ENCODE peak calls at places on chromosomes 11 and 22, in seven cellular contexts. One of them, this sample, is unnamed.

GRCh38 chr22:24305260-24305692 is 34.6 kb downstream of the SPECC1L start:
- DNase-seq in breast epithelium: no peak
- DNase-seq in CD8-positive, alpha-beta memory T cell: peak
- DNase-seq in A549: no peak
- DNase-seq in naive thymus-derived CD4-positive, alpha-beta T cell: no peak
- DNase-seq in tibial nerve: no peak
- DNase-seq in mesenchymal stem cell: no peak
- DNase-seq in this sample: no peak

GRCh38 chr11:125397421-125397820 is 98.6 kb downstream of the FEZ1 start:
- DNase-seq in breast epithelium: no peak
- DNase-seq in CD8-positive, alpha-beta memory T cell: no peak
- DNase-seq in A549: no peak
- DNase-seq in naive thymus-derived CD4-positive, alpha-beta T cell: no peak
- DNase-seq in tibial nerve: no peak
- DNase-seq in mesenchymal stem cell: no peak
- DNase-seq in this sample: no peak

GRCh38 chr11:68028802-68029475 is 1.5 kb upstream of the NDUFS8 start:
- DNase-seq in breast epithelium: no peak
- DNase-seq in CD8-positive, alpha-beta memory T cell: no peak
- DNase-seq in A549: peak
- DNase-seq in naive thymus-derived CD4-positive, alpha-beta T cell: no peak
- DNase-seq in tibial nerve: no peak
- DNase-seq in mesenchymal stem cell: peak
- DNase-seq in this sample: no peak

GRCh38 chr22:25777870-25778269 is 35.9 kb downstream of the MYO18B start:
- DNase-seq in breast epithelium: no peak
- DNase-seq in CD8-positive, alpha-beta memory T cell: no peak
- DNase-seq in A549: peak
- DNase-seq in naive thymus-derived CD4-positive, alpha-beta T cell: no peak
- DNase-seq in tibial nerve: no peak
- DNase-seq in mesenchymal stem cell: peak
- DNase-seq in this sample: no peak

GRCh38 chr11:68694404-68695297 is 10.3 kb downstream of the GAL start:
- DNase-seq in breast epithelium: no peak
- DNase-seq in CD8-positive, alpha-beta memory T cell: no peak
- DNase-seq in A549: no peak
- DNase-seq in naive thymus-derived CD4-positive, alpha-beta T cell: no peak
- DNase-seq in tibial nerve: no peak
- DNase-seq in mesenchymal stem cell: no peak
- DNase-seq in this sample: no peak

GRCh38 chr11:68012843-68013610 is 2.9 kb downstream of the ALDH3B1 start:
- DNase-seq in breast epithelium: peak
- DNase-seq in CD8-positive, alpha-beta memory T cell: no peak
- DNase-seq in A549: peak
- DNase-seq in naive thymus-derived CD4-positive, alpha-beta T cell: no peak
- DNase-seq in tibial nerve: peak
- DNase-seq in mesenchymal stem cell: peak
- DNase-seq in this sample: no peak

GRCh38 chr11:59822989-59823566 is 12.5 kb upstream of the MRPL16 start:
- DNase-seq in breast epithelium: no peak
- DNase-seq in CD8-positive, alpha-beta memory T cell: peak
- DNase-seq in A549: peak
- DNase-seq in naive thymus-derived CD4-positive, alpha-beta T cell: peak
- DNase-seq in tibial nerve: no peak
- DNase-seq in mesenchymal stem cell: peak
- DNase-seq in this sample: no peak

GRCh38 chr11:71425851-71426250 is 22.3 kb downstream of the DHCR7 start:
- DNase-seq in breast epithelium: peak
- DNase-seq in CD8-positive, alpha-beta memory T cell: no peak
- DNase-seq in A549: no peak
- DNase-seq in naive thymus-derived CD4-positive, alpha-beta T cell: no peak
- DNase-seq in tibial nerve: no peak
- DNase-seq in mesenchymal stem cell: no peak
- DNase-seq in this sample: no peak

GRCh38 chr11:105861225-105861624 is 160.8 kb downstream of the MSANTD4 start:
- DNase-seq in breast epithelium: no peak
- DNase-seq in CD8-positive, alpha-beta memory T cell: no peak
- DNase-seq in A549: no peak
- DNase-seq in naive thymus-derived CD4-positive, alpha-beta T cell: no peak
- DNase-seq in tibial nerve: no peak
- DNase-seq in mesenchymal stem cell: peak
- DNase-seq in this sample: no peak

GRCh38 chr11:107018902-107019493 is 722 bp upstream of the GUCY1A2 start:
- DNase-seq in breast epithelium: no peak
- DNase-seq in CD8-positive, alpha-beta memory T cell: no peak
- DNase-seq in A549: peak
- DNase-seq in naive thymus-derived CD4-positive, alpha-beta T cell: no peak
- DNase-seq in tibial nerve: peak
- DNase-seq in mesenchymal stem cell: peak
- DNase-seq in this sample: no peak

GRCh38 chr11:26079966-26080365 is 252.0 kb upstream of the ANO3 start:
- DNase-seq in breast epithelium: no peak
- DNase-seq in CD8-positive, alpha-beta memory T cell: no peak
- DNase-seq in A549: no peak
- DNase-seq in naive thymus-derived CD4-positive, alpha-beta T cell: no peak
- DNase-seq in tibial nerve: no peak
- DNase-seq in mesenchymal stem cell: no peak
- DNase-seq in this sample: no peak

GRCh38 chr11:130435671-130436070 is 7.3 kb upstream of the ADAMTS8 start:
- DNase-seq in breast epithelium: no peak
- DNase-seq in CD8-positive, alpha-beta memory T cell: no peak
- DNase-seq in A549: no peak
- DNase-seq in naive thymus-derived CD4-positive, alpha-beta T cell: no peak
- DNase-seq in tibial nerve: no peak
- DNase-seq in mesenchymal stem cell: no peak
- DNase-seq in this sample: no peak

GRCh38 chr11:65334696-65335295 is 1.1 kb downstream of the DPF2 start:
- DNase-seq in breast epithelium: no peak
- DNase-seq in CD8-positive, alpha-beta memory T cell: no peak
- DNase-seq in A549: no peak
- DNase-seq in naive thymus-derived CD4-positive, alpha-beta T cell: no peak
- DNase-seq in tibial nerve: no peak
- DNase-seq in mesenchymal stem cell: peak
- DNase-seq in this sample: no peak

GRCh38 chr11:106276859-106277436 is 199.5 kb downstream of the AASDHPPT start:
- DNase-seq in breast epithelium: no peak
- DNase-seq in CD8-positive, alpha-beta memory T cell: no peak
- DNase-seq in A549: peak
- DNase-seq in naive thymus-derived CD4-positive, alpha-beta T cell: no peak
- DNase-seq in tibial nerve: no peak
- DNase-seq in mesenchymal stem cell: no peak
- DNase-seq in this sample: no peak

GRCh38 chr22:41966607-41967240 is 2.5 kb upstream of the SEPTIN3 start:
- DNase-seq in breast epithelium: no peak
- DNase-seq in CD8-positive, alpha-beta memory T cell: peak
- DNase-seq in A549: peak
- DNase-seq in naive thymus-derived CD4-positive, alpha-beta T cell: peak
- DNase-seq in tibial nerve: no peak
- DNase-seq in mesenchymal stem cell: peak
- DNase-seq in this sample: peak

GRCh38 chr22:11628651-11629511 is 3899.1 kb upstream of the OR11H1 start:
- DNase-seq in breast epithelium: no peak
- DNase-seq in CD8-positive, alpha-beta memory T cell: no peak
- DNase-seq in A549: no peak
- DNase-seq in naive thymus-derived CD4-positive, alpha-beta T cell: no peak
- DNase-seq in tibial nerve: no peak
- DNase-seq in mesenchymal stem cell: no peak
- DNase-seq in this sample: no peak

GRCh38 chr11:76599041-76600013 is 71.2 kb downstream of the LRRC32 start:
- DNase-seq in breast epithelium: no peak
- DNase-seq in CD8-positive, alpha-beta memory T cell: no peak
- DNase-seq in A549: no peak
- DNase-seq in naive thymus-derived CD4-positive, alpha-beta T cell: no peak
- DNase-seq in tibial nerve: no peak
- DNase-seq in mesenchymal stem cell: peak
- DNase-seq in this sample: no peak

GRCh38 chr11:47620836-47621378 is 21.5 kb downstream of the MTCH2 start:
- DNase-seq in breast epithelium: no peak
- DNase-seq in CD8-positive, alpha-beta memory T cell: no peak
- DNase-seq in A549: no peak
- DNase-seq in naive thymus-derived CD4-positive, alpha-beta T cell: no peak
- DNase-seq in tibial nerve: no peak
- DNase-seq in mesenchymal stem cell: no peak
- DNase-seq in this sample: no peak

GRCh38 chr11:117930668-117931330 is 1.6 kb upstream of the TMPRSS13 start:
- DNase-seq in breast epithelium: no peak
- DNase-seq in CD8-positive, alpha-beta memory T cell: peak
- DNase-seq in A549: no peak
- DNase-seq in naive thymus-derived CD4-positive, alpha-beta T cell: peak
- DNase-seq in tibial nerve: no peak
- DNase-seq in mesenchymal stem cell: no peak
- DNase-seq in this sample: no peak

GRCh38 chr11:101082813-101083212 is 46.8 kb downstream of the PGR start:
- DNase-seq in breast epithelium: no peak
- DNase-seq in CD8-positive, alpha-beta memory T cell: no peak
- DNase-seq in A549: no peak
- DNase-seq in naive thymus-derived CD4-positive, alpha-beta T cell: no peak
- DNase-seq in tibial nerve: no peak
- DNase-seq in mesenchymal stem cell: no peak
- DNase-seq in this sample: no peak

GRCh38 chr11:47152126-47152952 is 24.3 kb downstream of the ARFGAP2 start:
- DNase-seq in breast epithelium: no peak
- DNase-seq in CD8-positive, alpha-beta memory T cell: no peak
- DNase-seq in A549: no peak
- DNase-seq in naive thymus-derived CD4-positive, alpha-beta T cell: no peak
- DNase-seq in tibial nerve: no peak
- DNase-seq in mesenchymal stem cell: peak
- DNase-seq in this sample: no peak

GRCh38 chr22:36464715-36465231 is 16.7 kb downstream of the TXN2 start:
- DNase-seq in breast epithelium: no peak
- DNase-seq in CD8-positive, alpha-beta memory T cell: no peak
- DNase-seq in A549: no peak
- DNase-seq in naive thymus-derived CD4-positive, alpha-beta T cell: no peak
- DNase-seq in tibial nerve: no peak
- DNase-seq in mesenchymal stem cell: no peak
- DNase-seq in this sample: no peak

GRCh38 chr11:72625746-72626636 is 48.2 kb downstream of the PDE2A start:
- DNase-seq in breast epithelium: peak
- DNase-seq in CD8-positive, alpha-beta memory T cell: no peak
- DNase-seq in A549: no peak
- DNase-seq in naive thymus-derived CD4-positive, alpha-beta T cell: no peak
- DNase-seq in tibial nerve: peak
- DNase-seq in mesenchymal stem cell: peak
- DNase-seq in this sample: no peak

GRCh38 chr11:132962026-132962425 is 570.3 kb downstream of the OPCML start:
- DNase-seq in breast epithelium: no peak
- DNase-seq in CD8-positive, alpha-beta memory T cell: no peak
- DNase-seq in A549: no peak
- DNase-seq in naive thymus-derived CD4-positive, alpha-beta T cell: no peak
- DNase-seq in tibial nerve: no peak
- DNase-seq in mesenchymal stem cell: no peak
- DNase-seq in this sample: no peak
- H3K4me3 ChIP-seq in breast epithelium: no peak
- H3K4me3 ChIP-seq in CD8-positive, alpha-beta memory T cell: no peak
- H3K4me3 ChIP-seq in A549: no peak
- H3K4me3 ChIP-seq in naive thymus-derived CD4-positive, alpha-beta T cell: no peak
- H3K4me3 ChIP-seq in tibial nerve: no peak
- H3K4me3 ChIP-seq in mesenchymal stem cell: no peak
- H3K4me3 ChIP-seq in this sample: no peak

DNA sequence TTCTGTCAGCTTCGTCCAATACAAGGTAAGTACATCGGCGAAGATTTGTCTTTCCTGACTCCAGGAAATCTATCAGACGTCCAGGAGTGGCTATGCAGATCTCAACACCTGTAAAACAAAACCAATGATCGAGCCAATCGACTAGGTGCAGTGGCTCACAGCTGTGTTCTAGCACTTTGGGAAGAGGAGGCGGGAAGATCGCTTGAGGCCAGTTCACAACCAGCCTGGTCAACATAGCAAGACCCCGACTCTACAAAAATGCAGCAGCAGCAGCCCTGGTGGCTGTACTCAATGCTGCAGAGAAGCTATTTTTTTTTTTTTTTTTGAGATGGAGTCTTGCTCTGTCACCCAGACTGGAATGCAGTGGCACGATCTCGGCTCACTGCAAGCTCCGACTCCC is 11.2 kb downstream of the DDX17 start:
- DNase-seq in breast epithelium: no peak
- DNase-seq in CD8-positive, alpha-beta memory T cell: no peak
- DNase-seq in A549: no peak
- DNase-seq in naive thymus-derived CD4-positive, alpha-beta T cell: no peak
- DNase-seq in tibial nerve: no peak
- DNase-seq in mesenchymal stem cell: no peak
- DNase-seq in this sample: no peak
- H3K27ac ChIP-seq in breast epithelium: no peak
- H3K27ac ChIP-seq in CD8-positive, alpha-beta memory T cell: no peak
- H3K27ac ChIP-seq in A549: no peak
- H3K27ac ChIP-seq in naive thymus-derived CD4-positive, alpha-beta T cell: peak
- H3K27ac ChIP-seq in tibial nerve: no peak
- H3K27ac ChIP-seq in mesenchymal stem cell: no peak
- H3K27ac ChIP-seq in this sample: no peak

DNA sequence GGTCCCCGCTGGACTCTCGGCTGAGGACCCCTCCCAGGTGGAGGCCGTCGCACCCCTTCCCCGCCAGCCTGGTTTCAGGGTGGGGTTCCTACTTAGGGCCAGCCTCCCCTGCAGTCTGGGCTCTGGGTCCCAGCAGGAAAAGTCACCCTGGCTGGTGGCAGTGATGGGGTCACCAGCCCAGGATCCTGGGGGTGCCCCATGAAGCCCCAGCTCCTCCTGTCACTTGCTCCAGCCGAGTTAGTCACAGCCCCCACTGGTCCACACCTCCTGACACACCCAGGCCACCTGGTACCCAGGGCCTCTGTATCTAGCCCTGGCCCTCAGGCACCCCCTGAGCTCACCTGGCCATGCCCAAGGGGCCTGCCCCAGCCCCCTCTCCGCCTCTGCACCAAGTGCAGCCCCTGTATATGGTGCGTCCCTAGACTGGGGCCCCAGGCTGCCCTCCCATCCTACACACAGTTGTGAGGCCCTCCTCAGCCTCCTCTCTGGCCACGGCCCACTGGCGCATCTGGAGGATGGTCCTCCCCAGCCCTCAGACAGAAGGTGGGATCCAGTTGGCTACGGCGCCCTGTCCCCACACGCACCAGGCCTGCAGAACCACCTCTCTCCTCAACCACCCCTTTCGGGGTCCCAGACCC is 6.7 kb downstream of the PLXNB2 start:
- DNase-seq in breast epithelium: no peak
- DNase-seq in CD8-positive, alpha-beta memory T cell: no peak
- DNase-seq in A549: no peak
- DNase-seq in naive thymus-derived CD4-positive, alpha-beta T cell: no peak
- DNase-seq in tibial nerve: no peak
- DNase-seq in mesenchymal stem cell: no peak
- DNase-seq in this sample: no peak
- H3K4me3 ChIP-seq in breast epithelium: no peak
- H3K4me3 ChIP-seq in CD8-positive, alpha-beta memory T cell: no peak
- H3K4me3 ChIP-seq in A549: no peak
- H3K4me3 ChIP-seq in naive thymus-derived CD4-positive, alpha-beta T cell: no peak
- H3K4me3 ChIP-seq in tibial nerve: no peak
- H3K4me3 ChIP-seq in mesenchymal stem cell: no peak
- H3K4me3 ChIP-seq in this sample: no peak

DNA sequence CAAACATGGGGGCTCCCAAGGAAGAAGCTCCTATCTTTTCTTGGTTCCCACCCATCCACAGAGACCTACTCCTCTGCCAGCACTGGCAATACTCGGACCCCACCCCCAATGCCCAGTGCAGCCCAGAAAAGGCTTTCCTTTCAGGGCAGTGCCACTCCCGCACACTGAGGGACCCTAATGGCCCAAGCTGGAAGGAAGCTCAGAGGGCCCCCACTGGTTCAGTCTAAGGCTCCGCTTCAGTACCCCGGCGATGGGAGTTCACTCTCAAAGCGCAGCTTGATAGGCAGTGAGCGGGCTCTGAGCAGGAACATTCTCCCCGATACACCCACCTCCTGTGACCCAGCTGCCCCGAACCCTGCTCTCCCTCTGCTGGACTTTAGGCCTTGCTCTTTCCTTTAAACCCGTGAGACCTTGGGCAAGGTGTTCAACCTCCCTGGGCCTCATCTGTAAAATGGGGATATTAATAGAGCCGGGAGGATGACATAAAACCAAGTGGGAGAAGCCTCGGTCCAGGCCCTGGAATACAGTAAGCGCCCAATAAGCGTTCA is 48.4 kb downstream of the CHRDL2 start:
- DNase-seq in breast epithelium: no peak
- DNase-seq in CD8-positive, alpha-beta memory T cell: no peak
- DNase-seq in A549: no peak
- DNase-seq in naive thymus-derived CD4-positive, alpha-beta T cell: no peak
- DNase-seq in tibial nerve: no peak
- DNase-seq in mesenchymal stem cell: no peak
- DNase-seq in this sample: no peak
- H3K27ac ChIP-seq in breast epithelium: peak
- H3K27ac ChIP-seq in CD8-positive, alpha-beta memory T cell: no peak
- H3K27ac ChIP-seq in A549: peak
- H3K27ac ChIP-seq in naive thymus-derived CD4-positive, alpha-beta T cell: no peak
- H3K27ac ChIP-seq in tibial nerve: peak
- H3K27ac ChIP-seq in mesenchymal stem cell: no peak
- H3K27ac ChIP-seq in this sample: no peak